ENCODE peak calls at places on chromosomes 6 and 20, in six cellular contexts. I is A549, B is endothelial cell of umbilical vein, P is OCI-LY7, N is fibroblast of lung, Z is MM.1S. T is an unnamed sample.

GRCh38 chr6:27297857-27298730 is 14.0 kb downstream of the POM121L2 start:
- DNase-seq in P (no peak), N (peak), I (peak), B (peak), Z (no peak), T (peak)

GRCh38 chr6:170004585-170005210 is 253.3 kb downstream of the ERMARD start:
- DNase-seq in Z (no peak), B (no peak), N (no peak), I (no peak), P (peak), T (peak)

GRCh38 chr6:22877946-22878705 is 308.8 kb downstream of the HDGFL1 start:
- DNase-seq in I (no peak), Z (no peak), P (no peak), B (no peak), N (peak), T (peak)

GRCh38 chr6:431986-432385 is 40.4 kb downstream of the IRF4 start:
- DNase-seq in Z (no peak), I (no peak), P (no peak), N (peak), B (no peak), T (no peak)

GRCh38 chr6:40022867-40023266 is 88.6 kb upstream of the MOCS1 start:
- DNase-seq in B (no peak), I (no peak), N (no peak), P (no peak), Z (peak), T (no peak)

GRCh38 chr6:33314943-33315752 is 1.3 kb upstream of the TAPBP start:
- DNase-seq in I (peak), P (no peak), B (peak), N (no peak), Z (no peak), T (peak)

GRCh38 chr6:38775870-38776269 is 60.8 kb downstream of the DNAH8 start:
- DNase-seq in Z (no peak), P (no peak), N (no peak), I (no peak), B (no peak), T (no peak)

GRCh38 chr6:5422321-5422915 is 161.1 kb downstream of the FARS2 start:
- DNase-seq in P (peak), Z (no peak), B (peak), I (peak), N (peak), T (peak)

GRCh38 chr20:41476013-41476441 is 109.4 kb upstream of the EMILIN3 start:
- DNase-seq in I (peak), Z (no peak), P (no peak), N (peak), B (peak), T (no peak)

GRCh38 chr6:108714012-108714773 is 134.0 kb upstream of the ARMC2 start:
- DNase-seq in B (no peak), P (no peak), Z (no peak), N (peak), I (no peak), T (no peak)

GRCh38 chr6:170057961-170058877 is 232.7 kb downstream of the DLL1 start:
- DNase-seq in Z (no peak), P (no peak), I (no peak), N (no peak), B (no peak), T (no peak)

GRCh38 chr20:47142782-47143170 is 213.7 kb downstream of the ZMYND8 start:
- DNase-seq in N (no peak), B (no peak), Z (no peak), P (no peak), I (no peak), T (no peak)

GRCh38 chr6:154721460-154721859 is 11.8 kb upstream of the SCAF8 start:
- DNase-seq in P (no peak), B (no peak), I (no peak), N (peak), Z (no peak), T (no peak)

GRCh38 chr6:32968093-32968769 is at the start of gene BRD2:
- DNase-seq in Z (peak), P (peak), N (peak), B (peak), I (peak), T (peak)

DNA sequence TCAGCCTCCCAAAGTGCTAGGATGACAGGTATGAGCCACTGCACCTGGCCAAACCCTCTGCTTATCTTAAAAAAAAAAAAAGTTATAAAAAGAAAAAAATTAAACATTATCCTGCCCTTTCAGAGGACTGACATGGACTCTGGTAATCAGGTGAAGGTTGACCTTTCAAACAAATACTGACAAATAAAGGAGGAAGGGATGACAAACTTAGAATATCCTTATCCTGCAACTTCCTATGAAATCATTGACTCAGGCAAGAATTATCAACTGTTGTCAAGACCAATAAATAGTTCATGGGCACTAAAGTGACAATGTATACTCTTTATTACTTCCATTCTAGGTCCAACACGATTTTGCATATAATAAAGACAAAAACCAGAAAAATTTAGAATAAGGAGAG is 118.0 kb downstream of the KIF16B start:
- DNase-seq in N (no peak), P (no peak), B (no peak), Z (no peak), I (no peak), T (no peak)
- H3K4me2 ChIP-seq in N (no peak), P (no peak), B (no peak), Z (no peak), I (no peak), T (no peak)

GRCh38 chr20:48779435-48779834 is 48.4 kb downstream of the PREX1 start:
- DNase-seq in B (no peak), N (peak), Z (no peak), I (no peak), P (no peak), T (no peak)
- H3K27ac ChIP-seq in B (no peak), N (no peak), Z (no peak), I (no peak), P (no peak), T (no peak)

DNA sequence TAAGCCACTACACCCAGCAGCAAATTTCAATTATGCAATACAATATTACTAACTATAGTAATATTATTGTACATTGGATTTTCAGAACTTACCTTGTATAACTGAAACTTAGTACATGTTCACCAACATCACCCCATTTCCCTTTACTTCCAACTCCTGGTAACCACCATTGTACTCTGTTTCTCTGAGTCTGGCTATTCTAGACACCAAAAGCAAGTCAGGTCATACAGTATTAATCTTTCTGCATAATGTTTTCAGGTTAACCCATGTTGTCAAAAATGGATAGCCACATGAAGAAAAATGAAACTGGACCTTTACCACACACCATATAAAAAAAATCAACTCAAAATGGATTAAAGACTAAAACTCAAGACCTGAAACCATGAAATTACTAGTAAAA is 558.2 kb downstream of the MMUT start:
- DNase-seq in I (no peak), P (no peak), B (no peak), Z (peak), N (no peak), T (no peak)
- H3K4me2 ChIP-seq in I (no peak), P (no peak), B (no peak), Z (no peak), N (no peak), T (no peak)

GRCh38 chr20:44651507-44652373 is at the start of gene ADA:
- DNase-seq in N (no peak), P (peak), I (peak), Z (peak), B (peak), T (peak)
- H3K27ac ChIP-seq in N (no peak), P (peak), I (peak), Z (peak), B (no peak), T (no peak)

GRCh38 chr6:105621564-105622175 is 218.8 kb upstream of the PREP start:
- DNase-seq in P (no peak), N (no peak), Z (no peak), I (no peak), B (no peak), T (no peak)
- H3K4me2 ChIP-seq in P (no peak), N (no peak), Z (no peak), I (no peak), B (no peak), T (no peak)

GRCh38 chr6:132818404-132819359 is 4.3 kb downstream of the RPS12 start:
- DNase-seq in B (no peak), N (peak), P (peak), I (no peak), Z (no peak), T (peak)

GRCh38 chr6:132817554-132818403 is 3.4 kb downstream of the RPS12 start:
- DNase-seq in B (no peak), P (no peak), N (no peak), Z (no peak), I (no peak), T (no peak)

GRCh38 chr6:132816665-132817064 is 2.3 kb downstream of the RPS12 start:
- DNase-seq in B (no peak), Z (no peak), I (no peak), N (no peak), P (peak), T (no peak)

GRCh38 chr6:132819405-132820145 is 5.2 kb downstream of the RPS12 start:
- DNase-seq in I (no peak), Z (no peak), B (no peak), N (peak), P (peak), T (peak)

DNA sequence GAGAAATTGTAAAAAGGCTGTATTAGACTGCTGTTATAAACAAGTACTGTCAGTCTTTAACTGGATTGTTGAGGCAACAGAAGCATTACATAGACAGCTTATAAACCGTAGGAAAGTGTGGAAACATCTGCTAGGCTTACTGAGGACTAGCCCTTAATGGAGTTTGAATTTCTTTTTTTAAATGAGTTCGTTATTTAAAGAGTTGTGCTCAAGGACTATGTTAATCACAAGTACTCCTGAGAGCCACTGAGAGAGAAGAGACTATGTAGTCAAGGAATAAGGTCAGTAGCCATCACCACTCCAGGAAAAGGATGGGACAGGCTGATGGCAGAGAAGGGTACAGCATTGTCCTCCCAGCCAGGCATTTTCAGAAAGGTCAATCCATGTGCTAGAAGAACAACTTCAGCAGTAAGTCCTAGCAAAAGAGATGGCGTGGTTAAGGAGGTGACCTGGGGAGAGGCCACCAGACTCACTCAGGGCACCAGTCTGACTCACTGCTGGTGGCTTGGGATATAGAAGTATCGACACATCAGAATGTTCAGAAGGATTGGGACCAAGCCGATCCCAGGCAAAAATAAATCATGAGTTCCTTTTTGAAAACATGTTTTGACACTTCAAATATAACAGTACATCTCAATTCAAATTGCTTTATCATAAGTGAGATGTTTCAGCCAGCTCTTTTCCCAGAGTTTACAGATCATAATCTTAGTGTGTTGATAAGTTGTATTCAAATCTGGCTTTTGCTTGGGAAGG is 6.4 kb downstream of the RPS12 start:
- DNase-seq in P (peak), B (peak), Z (no peak), N (peak), I (no peak), T (peak)
- H3K27ac ChIP-seq in P (peak), B (no peak), Z (no peak), N (no peak), I (no peak), T (peak)

GRCh38 chr6:99189823-99190721 is 159.4 kb downstream of the FAXC start:
- DNase-seq in N (no peak), Z (peak), B (no peak), P (no peak), I (no peak), T (no peak)
- H3K4me2 ChIP-seq in N (no peak), Z (no peak), B (no peak), P (no peak), I (no peak), T (no peak)

DNA sequence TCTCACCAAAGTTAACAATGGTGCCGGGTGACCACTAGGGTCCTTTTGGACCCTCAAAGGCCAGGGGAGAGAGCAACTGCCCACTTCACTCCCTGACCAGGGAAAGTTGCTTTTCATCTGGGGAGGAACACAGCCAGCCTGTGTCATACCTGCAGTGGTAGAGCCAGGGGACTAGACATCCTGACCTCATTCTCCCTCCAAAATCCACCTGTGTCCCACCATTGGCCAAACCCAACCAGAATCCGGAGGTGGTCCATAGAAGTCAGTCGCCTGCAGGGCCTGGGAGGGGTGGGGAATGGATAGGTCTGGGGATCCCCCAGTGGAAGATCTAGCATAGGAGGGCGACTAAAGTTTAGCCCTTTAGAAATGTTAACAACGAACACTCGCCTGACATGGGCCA is 12.8 kb downstream of the PFDN4 start:
- DNase-seq in B (no peak), Z (no peak), P (no peak), I (no peak), N (no peak), T (no peak)
- H3K27ac ChIP-seq in B (no peak), Z (peak), P (no peak), I (no peak), N (no peak), T (no peak)

DNA sequence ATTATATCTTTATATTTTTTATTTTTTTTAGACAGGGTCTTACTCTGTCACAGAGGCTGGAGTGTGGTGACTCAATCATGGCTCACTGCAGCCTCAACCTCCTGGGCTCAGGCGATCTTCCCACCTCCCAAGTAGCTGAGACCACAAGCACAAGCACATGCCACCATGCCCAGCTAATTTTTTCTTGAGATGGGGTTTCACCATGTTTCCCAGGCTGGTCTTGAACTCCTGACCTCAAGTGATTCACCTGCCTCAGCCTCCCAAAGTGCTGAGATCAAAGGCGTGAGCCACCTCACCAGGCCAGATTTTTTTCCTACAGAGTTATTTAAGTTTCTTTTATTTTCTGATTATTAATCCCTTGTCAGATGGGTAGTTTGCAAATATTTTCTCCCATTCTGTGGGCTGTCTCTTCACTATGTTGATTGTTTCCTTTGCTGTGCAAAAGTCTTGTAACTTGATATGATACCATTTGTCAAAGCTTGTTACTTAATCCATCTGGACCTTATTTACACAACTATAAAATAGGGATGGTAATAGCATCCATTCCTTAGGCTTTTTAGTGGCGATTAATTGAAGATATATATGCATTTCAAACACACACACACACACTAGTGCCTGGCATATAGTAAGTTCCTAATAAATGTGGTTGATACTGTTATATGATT is 187.2 kb downstream of the BCAS1 start:
- DNase-seq in Z (no peak), N (no peak), I (peak), B (no peak), P (no peak), T (no peak)
- H3K4me2 ChIP-seq in Z (no peak), N (no peak), I (peak), B (no peak), P (no peak), T (no peak)